ENCODE peak calls at places on chromosomes 11 and 22, in nine cellular contexts. C, T, K, I, Q, N, O, Z and G are unnamed samples.

GRCh38 chr11:111586305-111586915 is 15.8 kb upstream of the SIK2 start:
- DNase-seq in C (no peak), Z (no peak), Q (no peak), T (no peak), N (no peak), I (peak), K (peak), O (peak), G (no peak)

GRCh38 chr11:79265756-79266322 is 175.0 kb downstream of the TENM4 start:
- DNase-seq in K (peak), O (no peak), C (no peak), T (no peak), I (no peak), N (no peak), Q (no peak), Z (no peak), G (no peak)

GRCh38 chr22:46803031-46803880 is 40.8 kb downstream of the TBC1D22A start:
- DNase-seq in I (no peak), O (no peak), N (peak), Q (peak), C (no peak), K (peak), T (peak), Z (peak), G (no peak)

GRCh38 chr11:82043316-82043715 is 690.3 kb downstream of the FAM181B start:
- DNase-seq in Z (no peak), N (no peak), K (no peak), C (no peak), I (no peak), Q (no peak), T (no peak), O (peak), G (no peak)

GRCh38 chr11:23897453-23898289 is 599.2 kb upstream of the LUZP2 start:
- DNase-seq in O (peak), T (no peak), Z (no peak), I (no peak), N (no peak), C (no peak), Q (no peak), K (peak), G (no peak)

GRCh38 chr11:77187776-77188175 is 59.7 kb downstream of the MYO7A start:
- DNase-seq in Q (peak), N (no peak), C (no peak), O (no peak), Z (no peak), I (no peak), T (no peak), K (no peak), G (no peak)

GRCh38 chr11:10026514-10026913 is 267.5 kb downstream of the SBF2 start:
- DNase-seq in C (no peak), I (no peak), K (peak), Z (no peak), N (no peak), Q (no peak), T (no peak), O (peak), G (no peak)

GRCh38 chr11:115207916-115208315 is 296.3 kb downstream of the CADM1 start:
- DNase-seq in C (no peak), Z (no peak), Q (no peak), I (no peak), O (no peak), T (no peak), K (no peak), N (no peak), G (no peak)

GRCh38 chr22:46969491-46969890 is 207.0 kb downstream of the TBC1D22A start:
- DNase-seq in N (no peak), Z (no peak), T (no peak), C (no peak), Q (no peak), O (no peak), I (no peak), K (no peak), G (no peak)

GRCh38 chr11:45646275-45646970 is 19.0 kb downstream of the CHST1 start:
- DNase-seq in K (peak), Q (no peak), Z (no peak), T (no peak), N (no peak), O (no peak), C (no peak), I (no peak), G (no peak)

GRCh38 chr11:16966633-16967346 is 47.4 kb downstream of the PLEKHA7 start:
- DNase-seq in I (no peak), Q (no peak), O (no peak), Z (no peak), C (no peak), N (no peak), K (no peak), T (no peak), G (no peak)

GRCh38 chr11:117197516-117198456 is 1.4 kb upstream of the TAGLN start:
- DNase-seq in Z (peak), T (peak), Q (peak), N (no peak), C (no peak), I (peak), K (peak), O (no peak), G (no peak)

GRCh38 chr22:32142600-32142999 is 16.5 kb downstream of the C22orf42 start:
- DNase-seq in O (no peak), T (no peak), Z (no peak), K (no peak), I (no peak), Q (no peak), C (no peak), N (no peak), G (no peak)

GRCh38 chr11:7579226-7579825 is 65.5 kb downstream of the PPFIBP2 start:
- DNase-seq in Q (no peak), T (no peak), O (no peak), C (no peak), K (peak), Z (peak), N (peak), I (peak), G (no peak)

GRCh38 chr11:86202013-86202336 is 42.6 kb upstream of the EED start:
- DNase-seq in I (no peak), K (no peak), N (no peak), Z (no peak), C (no peak), O (no peak), T (no peak), Q (no peak), G (no peak)

GRCh38 chr11:27431808-27432207 is 40.8 kb downstream of the LGR4 start:
- DNase-seq in O (no peak), N (no peak), C (no peak), Z (no peak), I (no peak), T (no peak), K (no peak), Q (no peak), G (no peak)

GRCh38 chr11:38824573-38824972 is 2226.5 kb upstream of the RAG2 start:
- DNase-seq in T (no peak), K (peak), N (no peak), I (no peak), O (no peak), C (no peak), Q (no peak), Z (no peak), G (no peak)

GRCh38 chr11:45918331-45918941 is 759 bp upstream of the PEX16 start:
- DNase-seq in O (peak), I (peak), C (peak), T (peak), Q (peak), N (peak), K (peak), Z (peak), G (peak)

GRCh38 chr22:30423296-30423958 is 2.1 kb upstream of the MTFP1 start:
- DNase-seq in I (no peak), N (no peak), K (no peak), T (peak), C (no peak), O (no peak), Z (peak), Q (peak), G (peak)

GRCh38 chr11:11440149-11440548 is 87.1 kb upstream of the CSNK2A3 start:
- DNase-seq in T (no peak), N (no peak), Z (no peak), Q (no peak), I (no peak), K (no peak), C (no peak), O (no peak), G (no peak)

GRCh38 chr11:57131080-57131790 is 50.5 kb upstream of the LRRC55 start:
- DNase-seq in T (peak), N (no peak), K (peak), I (no peak), Z (no peak), C (peak), Q (no peak), O (no peak), G (no peak)

GRCh38 chr11:28342704-28343103 is 234.5 kb downstream of the METTL15 start:
- DNase-seq in O (peak), I (no peak), K (peak), N (no peak), C (no peak), Q (no peak), T (no peak), Z (no peak), G (no peak)

GRCh38 chr22:49896201-49896600 is 22.0 kb downstream of the ALG12 start:
- DNase-seq in N (no peak), T (no peak), C (no peak), I (no peak), Q (no peak), O (no peak), K (no peak), Z (no peak), G (peak)

GRCh38 chr22:36088292-36088691 is 59.7 kb upstream of the RBFOX2 start:
- DNase-seq in K (no peak), T (no peak), O (no peak), C (no peak), I (no peak), Z (peak), N (no peak), Q (peak), G (no peak)

GRCh38 chr22:24431309-24432034 is 4.1 kb downstream of the ADORA2A start:
- DNase-seq in Z (peak), N (no peak), Q (no peak), C (no peak), O (no peak), T (no peak), K (no peak), I (no peak), G (no peak)

GRCh38 chr11:1879342-1879940 is 12.3 kb downstream of the PRR33 start:
- DNase-seq in Z (peak), C (no peak), O (no peak), Q (peak), K (no peak), T (peak), N (no peak), I (no peak), G (no peak)

DNA sequence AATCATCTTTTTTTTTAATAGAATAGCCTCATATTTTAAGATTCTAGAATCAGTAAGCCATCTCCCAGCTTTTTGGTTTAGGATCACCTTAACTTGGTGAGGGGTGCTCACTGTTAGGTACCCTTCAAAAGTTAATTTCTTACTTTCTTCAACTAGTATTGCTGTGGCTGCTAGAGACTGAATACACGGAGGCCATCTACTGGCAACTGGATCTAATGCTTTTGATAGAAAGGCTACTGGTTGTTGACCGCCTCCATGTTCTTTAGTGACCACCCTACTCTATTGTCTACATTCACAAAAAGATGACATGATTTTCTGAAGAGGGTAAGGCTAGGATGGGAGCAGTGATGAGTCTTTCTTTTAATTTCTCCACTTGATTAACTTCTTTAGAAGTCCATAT is 16.7 kb upstream of the ALDH3B2 start:
- DNase-seq in C (no peak), Z (no peak), N (no peak), O (no peak), Q (no peak), K (peak), I (no peak), T (no peak), G (no peak)
- TF ChIP-seq CTCF in C (no peak), Z (no peak), N (no peak), O (no peak), Q (no peak), K (peak), I (no peak), T (peak), G (no peak)

GRCh38 chr11:36037031-36037430 is 93.2 kb downstream of the LDLRAD3 start:
- DNase-seq in T (peak), C (peak), Z (no peak), K (peak), I (no peak), Q (no peak), O (peak), N (peak), G (no peak)

GRCh38 chr11:36044636-36045035 is 100.8 kb downstream of the LDLRAD3 start:
- DNase-seq in K (no peak), T (no peak), Q (no peak), Z (no peak), N (no peak), O (no peak), C (no peak), I (no peak), G (no peak)

GRCh38 chr11:36041988-36042606 is 98.2 kb downstream of the LDLRAD3 start:
- DNase-seq in I (no peak), O (no peak), T (no peak), C (no peak), Z (no peak), N (no peak), K (peak), Q (no peak), G (no peak)
- TF ChIP-seq CTCF in I (no peak), O (peak), T (peak), C (peak), Z (peak), N (no peak), K (peak), Q (peak), G (peak)

DNA sequence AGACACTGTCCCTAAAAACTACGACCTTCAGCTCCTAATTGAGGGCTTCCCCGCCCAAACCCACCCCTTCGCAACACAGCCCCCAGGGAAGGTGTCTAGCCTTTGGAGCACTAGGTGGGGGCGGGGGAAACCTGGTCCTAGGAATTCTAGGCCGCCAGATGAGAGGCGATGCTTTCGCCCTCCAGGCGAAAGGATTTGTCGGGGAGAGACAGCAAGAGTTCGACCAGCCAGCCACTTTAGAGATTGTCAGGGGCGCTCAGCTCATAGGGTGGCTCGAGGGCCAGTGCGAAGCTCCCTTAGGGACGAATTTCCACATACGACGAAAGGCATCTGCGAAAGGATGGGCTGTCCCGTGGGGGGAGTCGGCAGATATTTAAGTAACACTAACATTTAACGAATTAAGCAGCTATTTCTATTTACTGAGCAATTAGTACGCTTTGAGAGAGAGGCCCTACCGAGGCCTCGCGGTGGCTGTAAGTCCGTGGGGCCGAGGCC is 5.3 kb downstream of the CD248 start:
- DNase-seq in O (no peak), Z (no peak), K (no peak), T (no peak), Q (no peak), N (no peak), I (no peak), C (no peak), G (no peak)
- TF ChIP-seq CTCF in O (peak), Z (no peak), K (peak), T (peak), Q (no peak), N (no peak), I (no peak), C (no peak), G (peak)

DNA sequence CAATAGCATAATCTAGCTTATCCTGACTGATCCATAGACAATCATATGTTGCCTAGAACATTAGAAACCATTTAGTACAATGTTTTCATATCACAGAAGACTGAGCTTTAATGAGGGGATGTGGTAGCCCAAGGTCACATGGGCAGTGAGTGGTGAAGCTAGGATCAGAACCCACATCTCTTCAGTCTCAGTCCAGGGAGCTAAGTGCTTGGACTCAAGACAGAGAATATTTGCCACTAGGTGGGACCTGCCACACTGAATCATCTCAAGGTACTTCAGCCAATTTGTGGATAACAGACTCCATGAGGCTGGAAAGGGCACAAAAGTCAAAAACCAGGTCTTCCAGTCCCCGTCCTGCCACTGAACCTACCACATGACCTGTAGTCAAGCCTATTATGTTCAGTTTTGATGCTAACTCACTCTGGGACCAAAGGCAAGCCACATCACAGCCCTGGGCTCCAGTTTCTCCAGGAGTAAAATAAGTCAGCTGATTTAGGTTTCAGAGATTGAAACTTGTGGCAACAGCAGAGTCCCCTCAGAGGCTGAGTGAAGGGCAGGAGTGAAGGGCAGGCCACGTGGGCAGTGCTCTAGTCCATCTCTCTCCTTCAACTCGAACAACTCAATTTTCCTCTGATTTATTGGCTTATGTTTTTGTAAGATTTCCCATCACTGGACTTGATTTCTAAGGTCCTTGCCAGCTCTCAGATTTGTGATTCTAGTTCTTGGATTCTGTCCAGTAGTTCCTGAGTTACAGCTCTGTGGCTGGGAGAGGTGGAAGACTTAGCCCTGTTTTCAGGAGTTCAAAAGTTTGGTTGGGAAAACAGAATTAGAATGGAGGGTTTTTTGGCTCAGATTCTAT is 84.6 kb upstream of the PHOX2A start:
- DNase-seq in O (peak), Z (no peak), C (no peak), K (no peak), N (no peak), Q (no peak), T (no peak), I (no peak), G (no peak)
- TF ChIP-seq CTCF in O (peak), Z (peak), C (peak), K (no peak), N (no peak), Q (no peak), T (peak), I (no peak), G (no peak)

GRCh38 chr22:38213319-38214247 is 11.8 kb downstream of the MAFF start:
- DNase-seq in Q (no peak), K (no peak), T (no peak), C (no peak), Z (no peak), I (no peak), O (no peak), N (no peak), G (no peak)

GRCh38 chr22:38212442-38212841 is 10.6 kb downstream of the MAFF start:
- DNase-seq in T (no peak), Q (no peak), O (no peak), N (no peak), Z (no peak), I (no peak), C (no peak), K (no peak), G (no peak)

GRCh38 chr22:38211556-38211955 is 9.8 kb downstream of the MAFF start:
- DNase-seq in I (no peak), K (no peak), C (no peak), N (no peak), Q (no peak), O (no peak), T (no peak), Z (no peak), G (no peak)

GRCh38 chr22:38215156-38216038 is 13.6 kb downstream of the MAFF start:
- DNase-seq in K (no peak), C (no peak), T (no peak), Q (no peak), I (no peak), O (no peak), N (no peak), Z (no peak), G (no peak)

DNA sequence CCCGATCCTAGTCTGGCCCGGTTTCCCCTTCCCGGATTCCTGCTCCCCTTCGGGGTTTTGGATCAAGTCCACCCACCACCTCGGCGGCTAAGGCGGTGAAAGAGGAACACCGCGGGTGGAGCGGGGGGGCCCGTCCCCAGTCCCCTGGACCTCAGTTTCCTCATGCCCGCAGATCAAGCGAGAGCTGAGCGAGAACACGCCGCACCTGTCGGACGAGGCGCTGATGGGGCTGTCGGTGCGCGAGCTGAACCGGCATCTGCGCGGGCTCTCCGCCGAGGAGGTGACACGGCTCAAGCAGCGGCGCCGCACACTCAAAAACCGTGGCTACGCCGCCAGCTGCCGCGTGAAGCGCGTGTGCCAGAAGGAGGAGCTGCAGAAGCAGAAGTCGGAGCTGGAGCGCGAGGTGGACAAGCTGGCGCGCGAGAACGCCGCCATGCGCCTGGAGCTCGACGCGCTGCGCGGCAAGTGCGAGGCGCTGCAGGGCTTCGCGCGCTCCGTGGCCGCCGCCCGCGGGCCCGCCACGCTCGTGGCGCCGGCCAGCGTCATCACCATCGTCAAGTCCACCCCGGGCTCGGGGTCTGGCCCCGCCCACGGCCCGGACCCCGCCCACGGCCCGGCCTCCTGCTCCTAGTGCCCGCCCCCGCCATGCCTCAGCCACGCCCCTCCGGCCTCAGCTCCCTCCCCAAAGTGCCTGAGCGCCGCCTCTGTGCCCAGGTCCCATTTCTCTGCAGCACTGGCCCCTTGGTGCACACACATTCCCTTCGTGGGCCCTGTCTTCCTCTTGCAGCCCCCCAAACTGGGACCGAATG is 12.7 kb downstream of the MAFF start:
- DNase-seq in Q (peak), O (peak), C (peak), Z (peak), K (peak), N (peak), I (peak), T (peak), G (peak)
- TF ChIP-seq CTCF in Q (no peak), O (no peak), C (peak), Z (peak), K (no peak), N (peak), I (no peak), T (peak), G (peak)